ENCODE peak calls at places on chromosomes 13 and 19, in five cellular contexts. I is HT-29; R is activated CD8-positive, alpha-beta memory T cell treated with anti-CD3 and anti-CD28 coated beads, Interleukin-2, amount 50 U/mL, for 48 hours; G is natural killer cell; L is stimulated activated CD4-positive, alpha-beta T cell treated with anti-CD3 and anti-CD28 coated beads, Interleukin-4, amount 100 ng/mL, for 48 hours. E is an unnamed sample.

GRCh38 chr13:47418206-47418920 is 521.5 kb upstream of the HTR2A start:
- DNase-seq in I (no peak), R (no peak), G (no peak), L (no peak), E (peak)

GRCh38 chr19:3129112-3129511 is 6.7 kb upstream of the GNA15 start:
- DNase-seq in I (peak), R (no peak), G (no peak), L (no peak), E (peak)

GRCh38 chr13:76948139-76948538 is at the start of gene ACOD1:
- DNase-seq in I (no peak), R (no peak), G (no peak), L (no peak), E (peak)

GRCh38 chr13:30186644-30187431 is 120.5 kb downstream of the KATNAL1 start:
- DNase-seq in I (no peak), R (no peak), G (no peak), L (no peak), E (no peak)

GRCh38 chr19:3042545-3043267 is 13.6 kb upstream of the TLE2 start:
- DNase-seq in I (no peak), R (no peak), G (no peak), L (no peak), E (no peak)

GRCh38 chr13:96431044-96431581 is 341.2 kb downstream of the HS6ST3 start:
- DNase-seq in I (peak), R (no peak), G (no peak), L (no peak), E (no peak)

GRCh38 chr19:55305491-55305890 is 19.6 kb downstream of the TMEM150B start:
- DNase-seq in I (peak), R (peak), G (peak), L (peak), E (peak)

GRCh38 chr19:2221250-2221831 is 14.8 kb downstream of the PLEKHJ1 start:
- DNase-seq in I (no peak), R (no peak), G (no peak), L (no peak), E (no peak)

GRCh38 chr13:112752711-112753541 is 63.1 kb downstream of the ATP11A start:
- DNase-seq in I (no peak), R (peak), G (no peak), L (no peak), E (no peak)

GRCh38 chr19:49790866-49791265 is 22.2 kb downstream of the FUZ start:
- DNase-seq in I (no peak), R (no peak), G (no peak), L (no peak), E (no peak)

E was measured in MV-4-11.